ENCODE peak calls at places on chromosomes 2 and 18, in four cellular contexts. R is activated naive CD8-positive, alpha-beta T cell treated with anti-CD3 and anti-CD28 coated beads, Interleukin-2, amount 50 U/mL, for 24 hours; E is MCF 10A; T is COR-L47. K is an unnamed sample.

GRCh38 chr18:49608366-49608747 is 46.5 kb downstream of the LIPG start:
- DNase-seq in T (no peak), R (no peak), E (no peak), K (no peak)

GRCh38 chr2:173076557-173077345 is 1.1 kb downstream of the MAP3K20 start:
- DNase-seq in R (peak), E (peak), T (no peak), K (peak)

GRCh38 chr2:221467610-221468009 is 104.5 kb downstream of the EPHA4 start:
- DNase-seq in R (no peak), E (peak), T (no peak), K (no peak)

GRCh38 chr2:237482485-237482884 is 4.6 kb upstream of the MLPH start:
- DNase-seq in T (peak), R (no peak), E (peak), K (no peak)

GRCh38 chr2:44706584-44707553 is 234.6 kb upstream of the SIX3 start:
- DNase-seq in R (no peak), E (no peak), T (no peak), K (no peak)

GRCh38 chr2:172970660-172971059 is 105.0 kb upstream of the MAP3K20 start:
- DNase-seq in R (peak), T (no peak), E (no peak), K (no peak)

GRCh38 chr2:175854149-175854548 is 147.9 kb downstream of the LNPK start:
- DNase-seq in R (no peak), E (no peak), T (peak), K (no peak)

GRCh38 chr2:74201196-74201595 is 2.8 kb downstream of the MTHFD2 start:
- DNase-seq in R (no peak), T (no peak), E (no peak), K (no peak)

GRCh38 chr18:34647251-34647650 is 62.8 kb upstream of the DTNA start:
- DNase-seq in E (no peak), T (no peak), R (no peak), K (no peak)

K was measured in GM20000.